ENCODE peak calls at places on chromosomes 7 and 10, in five cellular contexts. K is ascending aorta, X is AG09309, V is A549, H is NB4. J is an unnamed sample.

GRCh38 chr10:6144609-6145413 is 56.0 kb downstream of the RBM17 start:
- DNase-seq in K (peak; percentile 97), X (no peak), V (peak; percentile 73), H (peak; percentile 88), J (peak; percentile 93)

GRCh38 chr10:132397036-132397541 is at the start of gene PWWP2B:
- DNase-seq in K (no peak), X (no peak), V (no peak), H (peak; percentile 55), J (peak; percentile 43)

GRCh38 chr7:92769361-92769633 is 67.1 kb downstream of the CDK6 start:
- DNase-seq in K (no peak), X (no peak), V (no peak), H (no peak), J (no peak)

GRCh38 chr7:83548250-83548649 is 100.7 kb downstream of the SEMA3E start:
- DNase-seq in K (no peak), X (no peak), V (no peak), H (no peak), J (no peak)

GRCh38 chr10:12801214-12802087 is 200.1 kb downstream of the CCDC3 start:
- DNase-seq in K (no peak), X (no peak), V (no peak), H (no peak), J (no peak)

GRCh38 chr10:30392564-30392990 is 41.4 kb upstream of the MAP3K8 start:
- DNase-seq in K (peak; percentile 80), X (no peak), V (peak; percentile 91), H (peak; percentile 82), J (peak; percentile 64)

GRCh38 chr7:80467069-80467468 is 44.8 kb downstream of the GNAT3 start:
- DNase-seq in K (no peak), X (no peak), V (no peak), H (no peak), J (no peak)

GRCh38 chr7:104179178-104179577 is 28.6 kb downstream of the ORC5 start:
- DNase-seq in K (no peak), X (no peak), V (no peak), H (peak; percentile 35), J (no peak)

GRCh38 chr10:33333260-33334169 is 952 bp downstream of the NRP1 start:
- DNase-seq in K (no peak), X (no peak), V (peak; percentile 25), H (peak; percentile 75), J (no peak)

GRCh38 chr10:70480254-70480861 is 1.8 kb downstream of the PALD1 start:
- DNase-seq in K (no peak), X (no peak), V (no peak), H (peak; percentile 81), J (peak; percentile 61)

GRCh38 chr7:11232462-11232861 is 258.8 kb downstream of the PHF14 start:
- DNase-seq in K (no peak), X (no peak), V (no peak), H (no peak), J (no peak)

GRCh38 chr10:4144802-4145201 is 359.8 kb upstream of the KLF6 start:
- DNase-seq in K (no peak), X (no peak), V (no peak), H (no peak), J (no peak)

GRCh38 chr7:105336009-105336408 is 52.7 kb downstream of the SRPK2 start:
- DNase-seq in K (no peak), X (no peak), V (no peak), H (peak; percentile 36), J (no peak)

GRCh38 chr7:10216462-10216861 is 757.2 kb upstream of the PHF14 start:
- DNase-seq in K (no peak), X (no peak), V (no peak), H (no peak), J (no peak)

GRCh38 chr7:88628363-88629085 is 131.0 kb upstream of the ZNF804B start:
- DNase-seq in K (no peak), X (no peak), V (no peak), H (no peak), J (peak; percentile 55)

GRCh38 chr10:23171232-23171876 is 20.8 kb upstream of the PTF1A start:
- DNase-seq in K (peak; percentile 25), X (no peak), V (peak; percentile 14), H (peak; percentile 7), J (no peak)

GRCh38 chr10:130587718-130588117 is 451.5 kb downstream of the GLRX3 start:
- DNase-seq in K (no peak), X (no peak), V (no peak), H (no peak), J (no peak)

GRCh38 chr7:74023037-74023436 is 4.9 kb upstream of the ELN start:
- DNase-seq in K (peak; percentile 97), X (no peak), V (peak; percentile 76), H (peak; percentile 70), J (no peak)

GRCh38 chr10:99535764-99536399 is 3.1 kb downstream of the NKX2-3 start:
- DNase-seq in K (peak; percentile 58), X (no peak), V (no peak), H (no peak), J (no peak)

GRCh38 chr10:13470270-13470669 is 58.5 kb downstream of the BEND7 start:
- DNase-seq in K (no peak), X (no peak), V (no peak), H (peak; percentile 6), J (no peak)

GRCh38 chr7:35754741-35755140 is 46.1 kb upstream of the SEPTIN7 start:
- DNase-seq in K (no peak), X (no peak), V (no peak), H (peak; percentile 39), J (no peak)
- TF ChIP-seq CTCF in K (no peak), X (no peak), V (no peak), H (no peak), J (no peak)

GRCh38 chr7:27616914-27617548 is 45.7 kb downstream of the HIBADH start:
- DNase-seq in K (no peak), X (no peak), V (no peak), H (peak; percentile 82), J (no peak)
- H3K4me3 ChIP-seq in K (no peak overlapping the region), X (no peak overlapping the region), V (no peak overlapping the region), H (peak overlapping the region; percentile 25), J (no peak overlapping the region)

DNA sequence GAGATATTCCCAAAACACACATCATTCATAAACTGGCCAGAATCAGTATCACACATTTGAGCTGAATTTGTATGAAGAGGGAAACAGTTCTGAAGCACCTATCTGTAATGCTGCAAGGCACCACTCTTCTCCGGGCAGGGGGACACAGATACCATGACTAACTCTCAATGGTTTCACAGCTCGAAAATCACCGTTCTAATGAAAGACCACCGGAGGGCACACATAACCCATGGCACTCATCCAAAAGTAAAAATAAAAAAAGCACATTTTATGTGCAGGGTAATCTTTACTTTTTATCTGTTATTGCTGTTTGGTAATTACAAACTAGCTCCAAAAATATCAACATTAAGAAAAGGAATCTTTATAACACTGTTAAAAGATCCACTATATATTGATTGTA is 137.5 kb downstream of the PARD3 start:
- DNase-seq in K (no peak), X (no peak), V (no peak), H (no peak), J (no peak)
- TF ChIP-seq CTCF in K (no peak), X (no peak), V (no peak), H (no peak), J (no peak)

GRCh38 chr10:95459446-95459845 is 101.7 kb downstream of the SORBS1 start:
- DNase-seq in K (peak; percentile 58), X (no peak), V (no peak), H (no peak), J (no peak)
- H3K4me3 ChIP-seq in K (no peak overlapping the region), X (no peak overlapping the region), V (no peak overlapping the region), H (no peak overlapping the region), J (no peak overlapping the region)

GRCh38 chr7:8823486-8823885 is 390.1 kb downstream of the NXPH1 start:
- DNase-seq in K (no peak), X (no peak), V (no peak), H (peak; percentile 6), J (no peak)
- TF ChIP-seq CTCF in K (no peak), X (no peak), V (no peak), H (no peak), J (no peak)

DNA sequence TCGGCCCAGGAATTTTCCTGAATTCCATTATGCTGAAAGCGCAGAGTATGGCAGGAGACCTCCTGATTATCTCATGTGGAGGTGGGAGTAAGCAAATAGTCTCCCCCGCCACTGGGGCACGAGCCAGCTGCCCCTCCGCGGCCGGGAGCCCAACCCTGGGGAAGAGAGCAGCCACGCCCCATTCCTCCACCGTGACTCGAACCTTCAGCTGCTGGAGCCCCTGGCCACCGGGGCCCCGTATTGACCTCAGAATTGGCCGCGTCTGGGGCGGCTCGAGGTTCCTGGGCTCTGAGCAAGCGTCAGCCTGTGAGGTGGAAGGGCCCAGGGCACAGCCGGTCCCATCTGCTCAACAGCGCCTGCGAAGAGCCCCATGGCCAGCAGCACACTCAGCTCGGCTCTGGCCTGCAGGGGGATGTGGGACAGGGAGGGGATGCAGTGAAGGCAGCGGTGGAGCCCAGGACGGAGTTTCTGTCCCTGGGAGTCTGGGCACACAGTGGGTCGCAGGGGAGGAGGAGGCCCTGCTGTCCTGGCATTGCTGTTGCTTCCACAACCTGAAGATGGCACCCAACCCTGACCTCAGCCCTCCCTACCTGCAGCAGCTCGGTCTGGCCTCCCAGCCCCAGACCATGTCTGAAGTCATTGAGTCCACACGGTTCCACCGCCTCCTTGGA is 97.8 kb downstream of the CHST15 start:
- DNase-seq in K (peak; percentile 80), X (peak; percentile 39), V (peak; percentile 90), H (peak; percentile 57), J (peak; percentile 33)
- H3K4me3 ChIP-seq in K (peak overlapping the region; percentile 23), X (peak overlapping the region; percentile 31), V (peak overlapping the region; percentile 57), H (no peak overlapping the region), J (no peak overlapping the region)

GRCh38 chr7:2521952-2522591 is 2.5 kb downstream of the LFNG start:
- DNase-seq in K (no peak), X (no peak), V (no peak), H (peak; percentile 77), J (peak; percentile 45)
- TF ChIP-seq CTCF in K (no peak), X (no peak), V (no peak), H (no peak), J (no peak)

GRCh38 chr10:48658243-48658888 is 26.3 kb upstream of the WDFY4 start:
- DNase-seq in K (peak; percentile 88), X (no peak), V (peak; percentile 66), H (peak; percentile 81), J (no peak)
- H3K4me3 ChIP-seq in K (no peak overlapping the region), X (no peak overlapping the region), V (no peak overlapping the region), H (no peak overlapping the region), J (no peak overlapping the region)